ENCODE peak calls at places on chromosome 13, in ten cellular contexts. X is AG08395; M is heart left ventricle; P is CD8-positive, alpha-beta memory T cell; O is nephron progenitor cell; Y is PC-9; J is naive B cell; H is B cell; L is Panc1; D is activated CD4-positive, alpha-beta T cell treated with anti-CD3 and anti-CD28 coated beads, Interleukin-2, amount 10 ng/mL, durations not matched to agents 7 days and 5 days. C is an unnamed sample.

GRCh38 chr13:98039964-98040363 is 86.5 kb downstream of the IPO5 start:
- DNase-seq in X (no peak), M (no peak), P (no peak), O (no peak), Y (no peak), J (no peak), H (no peak), L (no peak), D (no peak), C (no peak)

GRCh38 chr13:42702726-42703125 is 78.7 kb upstream of the FAM216B start:
- DNase-seq in X (no peak), M (no peak), P (no peak), O (no peak), Y (no peak), J (no peak), H (no peak), L (no peak), D (no peak), C (no peak)

GRCh38 chr13:104534847-104535246 is 1468.6 kb upstream of the SLC10A2 start:
- DNase-seq in X (no peak), M (no peak), P (no peak), O (peak), Y (no peak), J (no peak), H (no peak), L (no peak), D (no peak), C (no peak)

GRCh38 chr13:98443800-98444325 is 133.0 kb downstream of the STK24 start:
- DNase-seq in X (no peak), M (no peak), P (no peak), O (no peak), Y (no peak), J (no peak), H (no peak), L (no peak), D (no peak), C (no peak)

GRCh38 chr13:27830010-27830409 is 37.7 kb downstream of the GSX1 start:
- DNase-seq in X (peak), M (peak), P (peak), O (peak), Y (no peak), J (peak), H (peak), L (no peak), D (peak), C (peak)

GRCh38 chr13:104442541-104442940 is 1376.3 kb upstream of the SLC10A2 start:
- DNase-seq in X (no peak), M (no peak), P (no peak), O (no peak), Y (no peak), J (no peak), H (no peak), L (no peak), D (no peak), C (no peak)

GRCh38 chr13:41544824-41545707 is 87.7 kb downstream of the RGCC start:
- DNase-seq in X (peak), M (no peak), P (no peak), O (no peak), Y (peak), J (no peak), H (no peak), L (no peak), D (no peak), C (no peak)

GRCh38 chr13:44407379-44407778 is 33.8 kb downstream of the SERP2 start:
- DNase-seq in X (no peak), M (no peak), P (no peak), O (no peak), Y (no peak), J (no peak), H (no peak), L (no peak), D (no peak), C (no peak)

GRCh38 chr13:49323344-49323743 is 75.6 kb downstream of the CDADC1 start:
- DNase-seq in X (no peak), M (no peak), P (no peak), O (no peak), Y (no peak), J (no peak), H (no peak), L (no peak), D (no peak), C (no peak)

GRCh38 chr13:42280537-42280936 is 8.6 kb downstream of the AKAP11 start:
- DNase-seq in X (no peak), M (no peak), P (no peak), O (no peak), Y (no peak), J (no peak), H (no peak), L (no peak), D (no peak), C (no peak)

GRCh38 chr13:111939285-111940278 is 127.4 kb upstream of the SOX1 start:
- DNase-seq in X (no peak), M (no peak), P (no peak), O (no peak), Y (no peak), J (no peak), H (no peak), L (no peak), D (no peak), C (no peak)

GRCh38 chr13:52454459-52454824 is 836 bp upstream of the CKAP2 start:
- DNase-seq in X (no peak), M (no peak), P (peak), O (no peak), Y (no peak), J (peak), H (peak), L (no peak), D (peak), C (peak)

GRCh38 chr13:44715287-44716224 is 139.4 kb upstream of the TSC22D1 start:
- DNase-seq in X (peak), M (no peak), P (no peak), O (no peak), Y (no peak), J (no peak), H (no peak), L (no peak), D (no peak), C (no peak)

GRCh38 chr13:39531646-39532045 is 71.3 kb downstream of the LHFPL6 start:
- DNase-seq in X (no peak), M (no peak), P (no peak), O (no peak), Y (peak), J (no peak), H (no peak), L (no peak), D (no peak), C (no peak)

GRCh38 chr13:51905787-51906186 is 44.0 kb downstream of the CCDC70 start:
- DNase-seq in X (no peak), M (no peak), P (no peak), O (no peak), Y (no peak), J (no peak), H (no peak), L (no peak), D (no peak), C (no peak)

GRCh38 chr13:26022538-26023292 is 29.1 kb downstream of the SHISA2 start:
- DNase-seq in X (peak), M (peak), P (no peak), O (peak), Y (peak), J (no peak), H (no peak), L (peak), D (no peak), C (no peak)

GRCh38 chr13:113881614-113882265 is 17.9 kb upstream of the GAS6 start:
- DNase-seq in X (no peak), M (peak), P (no peak), O (no peak), Y (no peak), J (no peak), H (no peak), L (no peak), D (no peak), C (no peak)

GRCh38 chr13:50529154-50529882 is 314.2 kb downstream of the DLEU7 start:
- DNase-seq in X (peak), M (peak), P (no peak), O (no peak), Y (no peak), J (no peak), H (no peak), L (no peak), D (peak), C (peak)

GRCh38 chr13:52104624-52105023 is 24.2 kb downstream of the NEK5 start:
- DNase-seq in X (no peak), M (no peak), P (no peak), O (no peak), Y (no peak), J (no peak), H (no peak), L (no peak), D (no peak), C (no peak)

GRCh38 chr13:36859259-36859658 is 40.2 kb downstream of the RFXAP start:
- DNase-seq in X (no peak), M (no peak), P (no peak), O (no peak), Y (no peak), J (no peak), H (no peak), L (no peak), D (no peak), C (no peak)

GRCh38 chr13:85277753-85278152 is 521.5 kb downstream of the SLITRK6 start:
- DNase-seq in X (no peak), M (no peak), P (no peak), O (no peak), Y (peak), J (no peak), H (no peak), L (no peak), D (no peak), C (no peak)

GRCh38 chr13:39132286-39132685 is 94.0 kb downstream of the NHLRC3 start:
- DNase-seq in X (no peak), M (no peak), P (no peak), O (no peak), Y (no peak), J (no peak), H (no peak), L (no peak), D (no peak), C (no peak)

GRCh38 chr13:43196171-43196611 is 172.8 kb downstream of the DNAJC15 start:
- DNase-seq in X (no peak), M (peak), P (no peak), O (no peak), Y (no peak), J (no peak), H (no peak), L (no peak), D (no peak), C (no peak)

GRCh38 chr13:50650936-50651638 is 192.4 kb downstream of the DLEU7 start:
- DNase-seq in X (no peak), M (no peak), P (no peak), O (no peak), Y (no peak), J (no peak), H (peak), L (peak), D (no peak), C (no peak)

GRCh38 chr13:23578411-23579071 is 8.3 kb downstream of the TNFRSF19 start:
- DNase-seq in X (peak), M (peak), P (peak), O (peak), Y (no peak), J (no peak), H (peak), L (no peak), D (peak), C (peak)

C was measured in GM06990.